ENCODE peak calls at places on chromosomes 7 and 10, in four cellular contexts. One of them, this sample, is unnamed.

GRCh38 chr7:117034851-117035462 is 81.7 kb downstream of the ST7 start:
- DNase-seq in MM.1S: no peak
- DNase-seq in fibroblast of lung: peak
- DNase-seq in heart left ventricle: no peak
- DNase-seq in this sample: peak

GRCh38 chr7:145511014-145511413 is 605.6 kb upstream of the CNTNAP2 start:
- DNase-seq in MM.1S: no peak
- DNase-seq in fibroblast of lung: peak
- DNase-seq in heart left ventricle: no peak
- DNase-seq in this sample: no peak

GRCh38 chr7:2001601-2002442 is 230.9 kb downstream of the MAD1L1 start:
- DNase-seq in MM.1S: no peak
- DNase-seq in fibroblast of lung: no peak
- DNase-seq in heart left ventricle: peak
- DNase-seq in this sample: no peak

GRCh38 chr10:53836638-53837037 is 964.4 kb downstream of the PCDH15 start:
- DNase-seq in MM.1S: no peak
- DNase-seq in fibroblast of lung: peak
- DNase-seq in heart left ventricle: no peak
- DNase-seq in this sample: no peak

GRCh38 chr7:73920406-73921134 is 59.6 kb downstream of the TMEM270 start:
- DNase-seq in MM.1S: no peak
- DNase-seq in fibroblast of lung: no peak
- DNase-seq in heart left ventricle: no peak
- DNase-seq in this sample: no peak

GRCh38 chr7:156091515-156092080 is 279.3 kb upstream of the SHH start:
- DNase-seq in MM.1S: no peak
- DNase-seq in fibroblast of lung: no peak
- DNase-seq in heart left ventricle: no peak
- DNase-seq in this sample: no peak

GRCh38 chr10:92640110-92640509 is 47.2 kb downstream of the KIF11 start:
- DNase-seq in MM.1S: no peak
- DNase-seq in fibroblast of lung: peak
- DNase-seq in heart left ventricle: no peak
- DNase-seq in this sample: peak

GRCh38 chr7:98702021-98702420 is 84.9 kb downstream of the NPTX2 start:
- DNase-seq in MM.1S: no peak
- DNase-seq in fibroblast of lung: no peak
- DNase-seq in heart left ventricle: no peak
- DNase-seq in this sample: no peak

GRCh38 chr7:28984631-28985030 is 26.5 kb upstream of the TRIL start:
- DNase-seq in MM.1S: no peak
- DNase-seq in fibroblast of lung: peak
- DNase-seq in heart left ventricle: peak
- DNase-seq in this sample: peak

GRCh38 chr10:29767958-29768357 is 133.2 kb upstream of the SVIL start:
- DNase-seq in MM.1S: no peak
- DNase-seq in fibroblast of lung: no peak
- DNase-seq in heart left ventricle: no peak
- DNase-seq in this sample: peak

GRCh38 chr7:70693690-70694356 is 438.1 kb upstream of the GALNT17 start:
- DNase-seq in MM.1S: peak
- DNase-seq in fibroblast of lung: peak
- DNase-seq in heart left ventricle: peak
- DNase-seq in this sample: peak

GRCh38 chr10:115762029-115762428 is 511.0 kb downstream of the GFRA1 start:
- DNase-seq in MM.1S: no peak
- DNase-seq in fibroblast of lung: peak
- DNase-seq in heart left ventricle: no peak
- DNase-seq in this sample: peak

GRCh38 chr10:123043409-123043925 is 34.7 kb downstream of the ACADSB start:
- DNase-seq in MM.1S: peak
- DNase-seq in fibroblast of lung: peak
- DNase-seq in heart left ventricle: no peak
- DNase-seq in this sample: peak

GRCh38 chr7:142822714-142823113 is 32.2 kb upstream of the EPHB6 start:
- DNase-seq in MM.1S: no peak
- DNase-seq in fibroblast of lung: no peak
- DNase-seq in heart left ventricle: no peak
- DNase-seq in this sample: no peak

GRCh38 chr7:17010637-17011300 is 129.0 kb upstream of the AGR3 start:
- DNase-seq in MM.1S: no peak
- DNase-seq in fibroblast of lung: no peak
- DNase-seq in heart left ventricle: no peak
- DNase-seq in this sample: no peak

GRCh38 chr7:101905203-101905865 is 87.9 kb downstream of the CUX1 start:
- DNase-seq in MM.1S: no peak
- DNase-seq in fibroblast of lung: no peak
- DNase-seq in heart left ventricle: no peak
- DNase-seq in this sample: peak

GRCh38 chr7:8387551-8388256 is 45.7 kb upstream of the NXPH1 start:
- DNase-seq in MM.1S: no peak
- DNase-seq in fibroblast of lung: no peak
- DNase-seq in heart left ventricle: no peak
- DNase-seq in this sample: no peak

GRCh38 chr10:19811517-19811916 is 4.7 kb upstream of the PLXDC2 start:
- DNase-seq in MM.1S: peak
- DNase-seq in fibroblast of lung: peak
- DNase-seq in heart left ventricle: no peak
- DNase-seq in this sample: no peak

GRCh38 chr7:47826754-47827153 is 121.5 kb downstream of the PKD1L1 start:
- DNase-seq in MM.1S: no peak
- DNase-seq in fibroblast of lung: no peak
- DNase-seq in heart left ventricle: no peak
- DNase-seq in this sample: peak

GRCh38 chr10:22598488-22598887 is 115.9 kb downstream of the PIP4K2A start:
- DNase-seq in MM.1S: no peak
- DNase-seq in fibroblast of lung: no peak
- DNase-seq in heart left ventricle: no peak
- DNase-seq in this sample: peak

GRCh38 chr7:130430841-130431713 is 9.7 kb downstream of the CEP41 start:
- DNase-seq in MM.1S: no peak
- DNase-seq in fibroblast of lung: peak
- DNase-seq in heart left ventricle: no peak
- DNase-seq in this sample: peak

GRCh38 chr7:158814637-158815036 is 14.7 kb downstream of the ESYT2 start:
- DNase-seq in MM.1S: no peak
- DNase-seq in fibroblast of lung: no peak
- DNase-seq in heart left ventricle: no peak
- DNase-seq in this sample: peak

GRCh38 chr7:32943654-32944030 is 13.6 kb upstream of the FKBP9 start:
- DNase-seq in MM.1S: no peak
- DNase-seq in fibroblast of lung: no peak
- DNase-seq in heart left ventricle: no peak
- DNase-seq in this sample: no peak

GRCh38 chr7:103391976-103392375 is 44.5 kb downstream of the PSMC2 start:
- DNase-seq in MM.1S: no peak
- DNase-seq in fibroblast of lung: no peak
- DNase-seq in heart left ventricle: no peak
- DNase-seq in this sample: no peak

GRCh38 chr7:8991159-8991558 is 557.8 kb downstream of the NXPH1 start:
- DNase-seq in MM.1S: no peak
- DNase-seq in fibroblast of lung: no peak
- DNase-seq in heart left ventricle: no peak
- DNase-seq in this sample: no peak

GRCh38 chr10:61465807-61466425 is 12.7 kb upstream of the TMEM26 start:
- DNase-seq in MM.1S: no peak
- DNase-seq in fibroblast of lung: peak
- DNase-seq in heart left ventricle: no peak
- DNase-seq in this sample: peak

GRCh38 chr7:128920913-128921582 is 10.5 kb upstream of the KCP start:
- DNase-seq in MM.1S: no peak
- DNase-seq in fibroblast of lung: no peak
- DNase-seq in heart left ventricle: no peak
- DNase-seq in this sample: no peak

GRCh38 chr10:60280475-60280874 is 109.2 kb downstream of the ANK3 start:
- DNase-seq in MM.1S: no peak
- DNase-seq in fibroblast of lung: no peak
- DNase-seq in heart left ventricle: no peak
- DNase-seq in this sample: no peak

DNA sequence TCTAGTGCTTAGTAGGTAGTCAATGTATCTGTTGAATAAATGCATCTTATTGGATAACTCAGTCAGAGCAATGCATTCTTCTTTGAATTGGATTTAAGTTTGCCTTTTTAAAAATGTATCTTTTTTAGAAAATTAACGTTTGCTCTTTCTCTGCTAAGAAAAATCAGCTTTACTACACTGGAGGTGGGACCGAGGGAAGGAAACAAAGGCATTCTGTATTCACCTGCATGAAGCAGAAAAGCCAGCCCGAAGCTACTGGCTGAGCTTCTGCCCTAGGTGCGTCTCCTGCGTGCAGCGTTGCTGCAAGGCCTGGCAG is 22.2 kb upstream of the ITGB1 start:
- DNase-seq in MM.1S: no peak
- DNase-seq in fibroblast of lung: no peak
- DNase-seq in heart left ventricle: no peak
- DNase-seq in this sample: no peak
- H3K4me3 ChIP-seq in MM.1S: peak
- H3K4me3 ChIP-seq in fibroblast of lung: peak
- H3K4me3 ChIP-seq in heart left ventricle: peak
- H3K4me3 ChIP-seq in this sample: peak

GRCh38 chr7:150849204-150849775 is 3.0 kb upstream of the AOC1 start:
- DNase-seq in MM.1S: no peak
- DNase-seq in fibroblast of lung: no peak
- DNase-seq in heart left ventricle: no peak
- DNase-seq in this sample: no peak
- TF ChIP-seq CTCF in MM.1S: no peak
- TF ChIP-seq CTCF in fibroblast of lung: no peak
- TF ChIP-seq CTCF in heart left ventricle: no peak
- TF ChIP-seq CTCF in this sample: no peak

GRCh38 chr10:133309111-133309719 is 501 bp downstream of the ZNF511 start:
- DNase-seq in MM.1S: peak
- DNase-seq in fibroblast of lung: peak
- DNase-seq in heart left ventricle: peak
- DNase-seq in this sample: peak

GRCh38 chr10:133310399-133310755 is 1.7 kb downstream of the ZNF511 start:
- DNase-seq in MM.1S: no peak
- DNase-seq in fibroblast of lung: no peak
- DNase-seq in heart left ventricle: no peak
- DNase-seq in this sample: no peak

GRCh38 chr10:133308431-133309110 is at the start of the genes TUBGCP2 and ZNF511:
- DNase-seq in MM.1S: peak
- DNase-seq in fibroblast of lung: peak
- DNase-seq in heart left ventricle: peak
- DNase-seq in this sample: peak

GRCh38 chr10:133310789-133311188 is 2.1 kb downstream of the ZNF511 start:
- DNase-seq in MM.1S: no peak
- DNase-seq in fibroblast of lung: no peak
- DNase-seq in heart left ventricle: no peak
- DNase-seq in this sample: no peak

GRCh38 chr10:133309720-133310398 is 1.1 kb downstream of the ZNF511 start:
- DNase-seq in MM.1S: no peak
- DNase-seq in fibroblast of lung: no peak
- DNase-seq in heart left ventricle: no peak
- DNase-seq in this sample: no peak
- H3K4me3 ChIP-seq in MM.1S: no peak
- H3K4me3 ChIP-seq in fibroblast of lung: no peak
- H3K4me3 ChIP-seq in heart left ventricle: no peak
- H3K4me3 ChIP-seq in this sample: no peak

DNA sequence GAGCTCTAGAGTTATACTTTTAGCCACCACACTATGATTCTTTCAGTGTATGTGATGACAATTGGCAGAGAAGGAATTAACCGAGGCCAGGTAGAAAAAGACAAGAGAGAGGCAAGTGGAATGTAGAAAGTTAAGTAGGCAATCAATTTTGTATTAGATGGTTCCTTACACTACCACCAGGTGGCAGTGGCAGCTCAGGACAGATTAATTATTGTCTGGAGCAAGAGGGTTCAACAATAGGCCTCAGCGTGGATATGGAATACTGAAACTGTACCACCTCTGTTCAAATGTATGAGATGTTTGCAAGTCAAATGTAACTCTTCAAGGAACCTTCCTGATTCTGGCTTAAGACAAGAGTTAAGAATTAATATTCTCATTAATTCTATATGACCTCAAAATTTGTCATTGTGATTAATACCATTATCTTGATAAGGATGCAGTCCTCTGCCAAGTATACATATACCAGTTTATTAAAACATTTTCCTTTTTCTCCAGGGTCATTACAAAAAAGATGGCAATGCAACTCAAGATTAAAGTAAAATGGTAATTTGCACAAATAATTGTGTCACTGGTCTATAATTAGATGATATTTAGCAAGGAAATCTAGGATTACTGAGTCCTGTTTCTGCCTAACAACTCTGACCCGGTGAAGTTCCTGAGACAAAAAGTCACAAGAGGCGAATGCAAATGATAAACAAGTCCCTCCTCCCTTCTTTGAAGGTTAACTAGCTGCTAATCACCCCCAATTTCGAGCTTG is 127.7 kb downstream of the MBL2 start:
- DNase-seq in MM.1S: peak
- DNase-seq in fibroblast of lung: peak
- DNase-seq in heart left ventricle: peak
- DNase-seq in this sample: peak
- TF ChIP-seq CTCF in MM.1S: peak
- TF ChIP-seq CTCF in fibroblast of lung: peak
- TF ChIP-seq CTCF in heart left ventricle: peak
- TF ChIP-seq CTCF in this sample: peak

GRCh38 chr7:30916255-30916654 is 4.6 kb downstream of the AQP1 start:
- DNase-seq in MM.1S: no peak
- DNase-seq in fibroblast of lung: no peak
- DNase-seq in heart left ventricle: peak
- DNase-seq in this sample: no peak
- H3K4me3 ChIP-seq in MM.1S: no peak
- H3K4me3 ChIP-seq in fibroblast of lung: no peak
- H3K4me3 ChIP-seq in heart left ventricle: peak
- H3K4me3 ChIP-seq in this sample: no peak